ENCODE peak calls at places on chromosomes 1 and 21, in seven cellular contexts. P is A172; K is GM06990; N is CD8-positive, alpha-beta T cell; L is stimulated activated CD8-positive, alpha-beta memory T cell treated with anti-CD3 and anti-CD28 coated beads, Interleukin-15, amount 100 ng/mL, for 1 hour; F is Daoy; C is activated CD4-positive, alpha-beta T cell treated with anti-CD3 and anti-CD28 coated beads, Interleukin-2, amount 50 U/mL, for 24 hours. D is an unnamed sample.

GRCh38 chr1:185670187-185670627 is 64.0 kb upstream of the HMCN1 start:
- DNase-seq in P (peak; percentile 50), K (no peak), N (peak; percentile 61), L (peak; percentile 29), F (peak; percentile 21), C (peak; percentile 25), D (peak; percentile 20)

GRCh38 chr1:43152866-43153265 is 19.2 kb downstream of the EBNA1BP2 start:
- DNase-seq in P (no peak), K (no peak), N (no peak), L (no peak), F (no peak), C (no peak), D (peak; percentile 20)

GRCh38 chr1:147751346-147751745 is 9.1 kb downstream of the GJA5 start:
- DNase-seq in P (no peak), K (no peak), N (no peak), L (no peak), F (no peak), C (no peak), D (no peak)

GRCh38 chr1:235018161-235018560 is 110.5 kb downstream of the TOMM20 start:
- DNase-seq in P (peak; percentile 99), K (no peak), N (no peak), L (no peak), F (peak; percentile 98), C (no peak), D (peak; percentile 94)

GRCh38 chr1:67599085-67599484 is 85.9 kb upstream of the GADD45A start:
- DNase-seq in P (no peak), K (no peak), N (no peak), L (no peak), F (no peak), C (no peak), D (no peak)

GRCh38 chr1:63381741-63382140 is 14.3 kb downstream of the ALG6 start:
- DNase-seq in P (no peak), K (no peak), N (no peak), L (no peak), F (no peak), C (no peak), D (no peak)

GRCh38 chr1:1283821-1284220 is 3.6 kb downstream of the SCNN1D start:
- DNase-seq in P (no peak), K (peak; percentile 9), N (no peak), L (no peak), F (peak; percentile 68), C (no peak), D (no peak)

GRCh38 chr1:69673301-69673700 is 105.6 kb downstream of the LRRC7 start:
- DNase-seq in P (no peak), K (no peak), N (no peak), L (no peak), F (no peak), C (no peak), D (no peak)

GRCh38 chr21:29145354-29145782 is 14.9 kb downstream of the MAP3K7CL start:
- DNase-seq in P (peak; percentile 97), K (no peak), N (no peak), L (no peak), F (peak; percentile 89), C (no peak), D (peak; percentile 98)

GRCh38 chr1:159800177-159800935 is 1.8 kb upstream of the FCRL6 start:
- DNase-seq in P (peak; percentile 41), K (peak; percentile 36), N (peak; percentile 43), L (no peak), F (peak; percentile 22), C (no peak), D (no peak)

GRCh38 chr21:36542312-36543101 is 62.6 kb upstream of the CLDN14 start:
- DNase-seq in P (no peak), K (peak; percentile 80), N (no peak), L (no peak), F (no peak), C (no peak), D (no peak)

GRCh38 chr1:178941849-178942248 is 71.0 kb upstream of the ANGPTL1 start:
- DNase-seq in P (no peak), K (no peak), N (no peak), L (no peak), F (peak; percentile 51), C (no peak), D (no peak)